ENCODE peak calls at places on chromosome 9, in six cellular contexts. N, I, V, H, D and M are unnamed samples.

GRCh38 chr9:98222885-98223640 is 30.6 kb upstream of the CORO2A start:
- DNase-seq in N (no peak), I (no peak), V (no peak), H (no peak), D (no peak), M (no peak)

GRCh38 chr9:93612796-93613154 is 36.4 kb downstream of the PHF2 start:
- DNase-seq in N (no peak), I (no peak), V (no peak), H (peak; percentile 35), D (no peak), M (no peak)

GRCh38 chr9:134206317-134207300 is 42.2 kb upstream of the RNU6ATAC start:
- DNase-seq in N (no peak), I (no peak), V (no peak), H (peak; percentile 71), D (peak; percentile 35), M (peak; percentile 40)

GRCh38 chr9:16246785-16247184 is 623.7 kb downstream of the BNC2 start:
- DNase-seq in N (no peak), I (no peak), V (no peak), H (no peak), D (no peak), M (no peak)

GRCh38 chr9:19935422-19935821 is 146.6 kb upstream of the SLC24A2 start:
- DNase-seq in N (no peak), I (no peak), V (no peak), H (no peak), D (no peak), M (no peak)

GRCh38 chr9:128286435-128286834 is 10.4 kb downstream of the SWI5 start:
- DNase-seq in N (peak; percentile 59), I (no peak), V (peak; percentile 56), H (no peak), D (no peak), M (no peak)

GRCh38 chr9:37471942-37472679 is 6.9 kb upstream of the ZBTB5 start:
- DNase-seq in N (no peak), I (no peak), V (no peak), H (no peak), D (no peak), M (no peak)

GRCh38 chr9:88537743-88538055 is 2.7 kb downstream of the NXNL2 start:
- DNase-seq in N (peak; percentile 53), I (peak; percentile 62), V (peak; percentile 32), H (no peak), D (no peak), M (no peak)

GRCh38 chr9:112332272-112332671 is 1.1 kb downstream of the PTBP3 start:
- DNase-seq in N (no peak), I (no peak), V (no peak), H (no peak), D (no peak), M (no peak)

GRCh38 chr9:127873223-127873691 is 4.2 kb downstream of the AK1 start:
- DNase-seq in N (no peak), I (no peak), V (no peak), H (no peak), D (peak; percentile 80), M (no peak)

GRCh38 chr9:37676411-37676830 is 25.7 kb downstream of the FRMPD1 start:
- DNase-seq in N (no peak), I (no peak), V (no peak), H (no peak), D (no peak), M (no peak)

GRCh38 chr9:4088680-4089079 is 211.2 kb downstream of the GLIS3 start:
- DNase-seq in N (no peak), I (no peak), V (no peak), H (no peak), D (no peak), M (no peak)

GRCh38 chr9:77882294-77882693 is 149.3 kb downstream of the GNAQ start:
- DNase-seq in N (no peak), I (no peak), V (no peak), H (no peak), D (no peak), M (no peak)

GRCh38 chr9:96317335-96317980 is 15.5 kb upstream of the HSD17B3 start:
- DNase-seq in N (peak; percentile 40), I (peak; percentile 57), V (peak; percentile 64), H (peak; percentile 55), D (no peak), M (peak; percentile 72)

GRCh38 chr9:306907-307306 is 92.2 kb downstream of the DOCK8 start:
- DNase-seq in N (no peak), I (no peak), V (no peak), H (peak; percentile 10), D (no peak), M (no peak)

GRCh38 chr9:74681901-74682300 is 184.8 kb downstream of the RORB start:
- DNase-seq in N (no peak), I (no peak), V (no peak), H (no peak), D (no peak), M (no peak)

GRCh38 chr9:346114-346513 is 131.4 kb downstream of the DOCK8 start:
- DNase-seq in N (no peak), I (no peak), V (no peak), H (no peak), D (no peak), M (no peak)

GRCh38 chr9:21972361-21972760 is 21.8 kb downstream of the CDKN2A start:
- DNase-seq in N (no peak), I (no peak), V (no peak), H (no peak), D (no peak), M (no peak)

GRCh38 chr9:125631391-125632085 is 75.5 kb downstream of the MAPKAP1 start:
- DNase-seq in N (no peak), I (no peak), V (no peak), H (peak; percentile 72), D (no peak), M (no peak)

DNA sequence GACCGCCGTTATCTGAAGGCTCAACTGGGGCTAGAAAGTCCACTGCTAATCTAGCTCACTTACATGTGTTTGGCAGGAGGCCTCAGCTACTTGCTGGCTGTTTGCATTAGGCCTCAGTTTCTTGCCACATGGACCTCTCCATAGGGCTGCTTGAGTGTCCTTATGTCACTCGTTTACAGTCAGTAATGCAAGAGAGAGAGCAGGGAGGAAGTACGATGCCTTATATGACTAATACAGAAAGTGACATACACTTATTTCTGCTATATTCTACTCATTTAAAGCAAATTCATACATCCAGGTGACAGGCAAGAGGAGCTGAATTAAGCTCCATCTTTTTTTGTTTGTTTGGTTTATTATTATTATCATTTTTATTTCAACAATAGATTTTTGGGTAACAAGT is 179.6 kb downstream of the LURAP1L start:
- DNase-seq in N (no peak), I (no peak), V (no peak), H (no peak), D (no peak), M (no peak)
- TF ChIP-seq CTCF in N (no peak), I (no peak), V (no peak), H (no peak), D (no peak), M (no peak)

GRCh38 chr9:2824564-2824963 is 19.3 kb downstream of the PUM3 start:
- DNase-seq in N (no peak), I (no peak), V (no peak), H (no peak), D (no peak), M (no peak)
- TF ChIP-seq CTCF in N (peak; percentile 35), I (no peak), V (peak; percentile 23), H (no peak), D (no peak), M (peak; percentile 11)

GRCh38 chr9:137188490-137189296 is at the start of the genes ANAPC2 and SSNA1:
- DNase-seq in N (peak; percentile 90), I (peak; percentile 85), V (peak; percentile 93), H (peak; percentile 99), D (peak; percentile 96), M (peak; percentile 97)
- TF ChIP-seq CTCF in N (peak; percentile 47), I (peak; percentile 24), V (no peak), H (peak; percentile 18), D (no peak), M (peak; percentile 31)

GRCh38 chr9:2560175-2560574 is 61.4 kb upstream of the VLDLR start:
- DNase-seq in N (no peak), I (no peak), V (no peak), H (no peak), D (no peak), M (no peak)

GRCh38 chr9:2557693-2558092 is 63.9 kb upstream of the VLDLR start:
- DNase-seq in N (no peak), I (no peak), V (no peak), H (no peak), D (no peak), M (no peak)

GRCh38 chr9:2559212-2560152 is 62.1 kb upstream of the VLDLR start:
- DNase-seq in N (peak; percentile 92), I (peak; percentile 19), V (peak; percentile 87), H (no peak), D (no peak), M (no peak)
- TF ChIP-seq CTCF in N (no peak), I (no peak), V (peak; percentile 27), H (no peak), D (no peak), M (no peak)

GRCh38 chr9:129884220-129885017 is 49.2 kb downstream of the USP20 start:
- DNase-seq in N (peak; percentile 85), I (peak; percentile 75), V (peak; percentile 90), H (peak; percentile 92), D (peak; percentile 99), M (peak; percentile 97)

GRCh38 chr9:129887210-129888084 is 52.2 kb downstream of the USP20 start:
- DNase-seq in N (peak; percentile 38), I (no peak), V (no peak), H (no peak), D (no peak), M (no peak)

GRCh38 chr9:129885670-129886106 is 50.4 kb downstream of the USP20 start:
- DNase-seq in N (peak; percentile 91), I (peak; percentile 85), V (peak; percentile 93), H (peak; percentile 78), D (peak; percentile 100), M (peak; percentile 97)

GRCh38 chr9:129886226-129887174 is 51.2 kb downstream of the USP20 start:
- DNase-seq in N (no peak), I (no peak), V (no peak), H (no peak), D (no peak), M (peak; percentile 65)

GRCh38 chr9:129885018-129885669 is 49.9 kb downstream of the USP20 start:
- DNase-seq in N (no peak), I (peak; percentile 42), V (no peak), H (no peak), D (peak; percentile 89), M (peak; percentile 76)
- TF ChIP-seq CTCF in N (no peak), I (peak; percentile 6), V (no peak), H (no peak), D (no peak), M (no peak)